ENCODE peak calls at places on chromosomes 5 and 9, in seven cellular contexts. E, J, Z, M, B, S and D are unnamed samples.

GRCh38 chr5:88515881-88516819 is 247.5 kb upstream of the TMEM161B start:
- DNase-seq in E (peak), J (no peak), Z (no peak), M (no peak), B (no peak), S (no peak), D (no peak)

GRCh38 chr5:97125125-97125683 is 17.2 kb downstream of the LIX1 start:
- DNase-seq in E (no peak), J (no peak), Z (no peak), M (no peak), B (no peak), S (no peak), D (no peak)

GRCh38 chr5:20420991-20421595 is 433.1 kb upstream of the CDH18 start:
- DNase-seq in E (no peak), J (no peak), Z (no peak), M (no peak), B (no peak), S (no peak), D (no peak)

GRCh38 chr9:91162784-91163440 is 198.8 kb downstream of the AUH start:
- DNase-seq in E (peak), J (peak), Z (no peak), M (peak), B (no peak), S (peak), D (no peak)

GRCh38 chr5:97163360-97163764 is 19.7 kb downstream of the RIOK2 start:
- DNase-seq in E (peak), J (no peak), Z (no peak), M (no peak), B (no peak), S (no peak), D (no peak)

GRCh38 chr9:116646661-116647514 is 40.2 kb upstream of the TRIM32 start:
- DNase-seq in E (peak), J (no peak), Z (no peak), M (no peak), B (peak), S (peak), D (peak)

GRCh38 chr5:172690258-172691075 is 49.4 kb downstream of the NEURL1B start:
- DNase-seq in E (no peak), J (no peak), Z (no peak), M (no peak), B (no peak), S (no peak), D (no peak)

GRCh38 chr5:78758169-78758839 is 109.7 kb upstream of the LHFPL2 start:
- DNase-seq in E (peak), J (no peak), Z (no peak), M (no peak), B (no peak), S (no peak), D (no peak)

GRCh38 chr5:153749941-153750340 is 259.5 kb downstream of the GRIA1 start:
- DNase-seq in E (no peak), J (no peak), Z (no peak), M (no peak), B (peak), S (no peak), D (no peak)

GRCh38 chr9:76905661-76905983 is 292 bp downstream of the PRUNE2 start:
- DNase-seq in E (no peak), J (no peak), Z (no peak), M (no peak), B (no peak), S (no peak), D (no peak)

GRCh38 chr9:106655966-106656365 is 207.0 kb upstream of the ZNF462 start:
- DNase-seq in E (no peak), J (no peak), Z (no peak), M (no peak), B (no peak), S (no peak), D (no peak)

GRCh38 chr5:179253730-179254129 is 91.5 kb downstream of the ADAMTS2 start:
- DNase-seq in E (no peak), J (no peak), Z (no peak), M (peak), B (no peak), S (no peak), D (no peak)

GRCh38 chr9:133134419-133135190 is 13.6 kb upstream of the RALGDS start:
- DNase-seq in E (no peak), J (peak), Z (no peak), M (no peak), B (no peak), S (no peak), D (no peak)

GRCh38 chr9:97735070-97735600 is 38.0 kb upstream of the XPA start:
- DNase-seq in E (no peak), J (no peak), Z (no peak), M (no peak), B (no peak), S (no peak), D (no peak)

GRCh38 chr5:7592910-7593309 is 197.0 kb downstream of the ADCY2 start:
- DNase-seq in E (no peak), J (no peak), Z (no peak), M (no peak), B (no peak), S (no peak), D (no peak)

GRCh38 chr5:1568201-1568979 is 44.6 kb upstream of the LPCAT1 start:
- DNase-seq in E (peak), J (no peak), Z (peak), M (no peak), B (peak), S (peak), D (peak)

GRCh38 chr9:134059188-134059641 is 8.6 kb downstream of the BRD3 start:
- DNase-seq in E (no peak), J (peak), Z (no peak), M (peak), B (no peak), S (no peak), D (no peak)

GRCh38 chr9:121975801-121976277 is 117.3 kb downstream of the TTLL11 start:
- DNase-seq in E (no peak), J (peak), Z (peak), M (no peak), B (no peak), S (no peak), D (no peak)

GRCh38 chr9:118957585-118957984 is 411.6 kb downstream of the BRINP1 start:
- DNase-seq in E (no peak), J (no peak), Z (no peak), M (no peak), B (peak), S (no peak), D (no peak)

GRCh38 chr5:171893290-171893890 is 107.8 kb downstream of the SMIM23 start:
- DNase-seq in E (peak), J (no peak), Z (no peak), M (no peak), B (peak), S (peak), D (no peak)

GRCh38 chr9:111350556-111350955 is 20.5 kb upstream of the OR2K2 start:
- DNase-seq in E (no peak), J (no peak), Z (no peak), M (no peak), B (no peak), S (no peak), D (no peak)

GRCh38 chr5:129506092-129506491 is 46.0 kb downstream of the ADAMTS19 start:
- DNase-seq in E (peak), J (no peak), Z (peak), M (no peak), B (peak), S (peak), D (no peak)

GRCh38 chr9:129648764-129649115 is 6.8 kb upstream of the ASB6 start:
- DNase-seq in E (no peak), J (no peak), Z (no peak), M (no peak), B (no peak), S (no peak), D (no peak)

GRCh38 chr5:68110264-68110663 is 105.3 kb upstream of the PIK3R1 start:
- DNase-seq in E (no peak), J (no peak), Z (no peak), M (no peak), B (no peak), S (no peak), D (no peak)

GRCh38 chr5:157563373-157564148 is 12.0 kb downstream of the ADAM19 start:
- DNase-seq in E (peak), J (no peak), Z (no peak), M (no peak), B (peak), S (peak), D (no peak)

GRCh38 chr5:38051711-38052508 is 206.4 kb upstream of the EGFLAM start:
- DNase-seq in E (no peak), J (no peak), Z (no peak), M (no peak), B (no peak), S (no peak), D (no peak)